ENCODE peak calls at places on chromosomes 7 and 10, in ten cellular contexts. C, J, K, T, F, I, N, M, G and Q are unnamed samples. For H3K4me1, the result is how much of the 10 kb centered on the place peaks cover.

GRCh38 chr10:102118867-102119266 is 1.3 kb downstream of the LDB1 start:
- DNase-seq in T (no peak), M (peak), N (no peak), F (no peak), G (peak), C (peak), J (no peak), K (peak), I (no peak), Q (no peak)

GRCh38 chr10:18099420-18099819 is 40.8 kb upstream of the CACNB2 start:
- DNase-seq in J (no peak), F (no peak), N (no peak), K (no peak), G (no peak), M (no peak), I (no peak), T (no peak), C (no peak), Q (no peak)

GRCh38 chr10:12742776-12743175 is 258.7 kb downstream of the CCDC3 start:
- DNase-seq in J (no peak), M (no peak), I (no peak), K (no peak), F (no peak), N (no peak), C (no peak), T (no peak), G (no peak), Q (no peak)

GRCh38 chr7:27143022-27143949 is at the start of gene HOXA5:
- DNase-seq in K (peak), G (peak), J (no peak), C (peak), T (no peak), M (peak), I (no peak), F (no peak), N (no peak), Q (peak)

GRCh38 chr10:43816351-43817321 is 168.0 kb upstream of the ZNF32 start:
- DNase-seq in I (no peak), F (peak), M (peak), J (peak), T (no peak), G (no peak), K (no peak), N (peak), C (peak), Q (no peak)

GRCh38 chr10:13472359-13472758 is 56.5 kb downstream of the BEND7 start:
- DNase-seq in I (no peak), K (no peak), F (no peak), T (no peak), C (no peak), J (no peak), N (no peak), G (no peak), M (no peak), Q (no peak)

GRCh38 chr10:123558651-123559050 is 107.5 kb upstream of the GPR26 start:
- DNase-seq in T (no peak), M (no peak), I (no peak), K (no peak), N (no peak), G (peak), F (no peak), C (no peak), J (no peak), Q (no peak)

GRCh38 chr7:13953368-13953767 is 36.1 kb downstream of the ETV1 start:
- DNase-seq in I (no peak), F (no peak), C (no peak), K (no peak), N (no peak), M (no peak), J (no peak), T (no peak), G (peak), Q (no peak)

GRCh38 chr10:15167411-15168295 is 840 bp downstream of the NMT2 start:
- DNase-seq in K (peak), I (peak), M (peak), G (peak), T (peak), N (peak), J (peak), C (peak), F (peak), Q (peak)

GRCh38 chr7:8590791-8591190 is 157.4 kb downstream of the NXPH1 start:
- DNase-seq in J (no peak), T (no peak), I (no peak), K (no peak), C (no peak), F (no peak), G (no peak), N (no peak), M (no peak), Q (no peak)

GRCh38 chr7:142298009-142298408 is 40.2 kb upstream of the PRSS58 start:
- DNase-seq in I (no peak), J (no peak), M (no peak), C (peak), K (no peak), G (peak), F (peak), N (peak), T (peak), Q (peak)

GRCh38 chr10:11142809-11143208 is 125.1 kb downstream of the CELF2 start:
- DNase-seq in I (no peak), C (peak), G (no peak), K (no peak), M (no peak), J (no peak), N (no peak), F (no peak), T (no peak), Q (no peak)
- H3K4me1 ChIP-seq in I (under half), C (under half), G (under half), K (under half), M (under half), J (half or more), N (under half), F (under half), T (under half), Q (under half)

GRCh38 chr7:143462045-143462444 is 15.6 kb upstream of the TAS2R41 start:
- DNase-seq in I (no peak), K (no peak), J (no peak), C (no peak), G (no peak), M (no peak), T (no peak), N (no peak), F (no peak), Q (no peak)
- H3K4me1 ChIP-seq in I (under half), K (under half), J (under half), C (under half), G (under half), M (under half), T (under half), N (under half), F (under half), Q (under half)

DNA sequence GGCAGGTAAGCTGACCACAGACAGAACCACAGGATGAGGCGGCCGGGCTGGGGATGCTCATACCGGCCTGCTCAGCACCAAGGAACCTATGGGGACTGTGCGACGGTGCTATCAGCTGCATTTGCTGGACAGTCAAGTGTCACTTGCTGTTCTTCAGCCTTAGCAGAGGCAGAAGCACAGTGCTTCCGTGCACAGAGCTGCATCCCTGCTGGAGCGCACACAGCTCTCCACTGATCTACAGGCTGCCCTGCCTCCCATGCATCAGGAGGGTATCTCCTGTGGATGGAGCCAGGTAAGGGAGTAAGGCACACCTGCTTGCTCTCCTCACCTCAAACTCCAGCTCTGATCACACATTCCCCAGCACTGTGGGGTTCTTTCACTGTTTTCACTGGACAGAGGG is 97.5 kb downstream of the TNS3 start:
- DNase-seq in N (no peak), J (no peak), I (no peak), T (no peak), C (no peak), F (no peak), M (no peak), K (no peak), G (no peak), Q (no peak)
- H3K4me1 ChIP-seq in N (under half), J (under half), I (under half), T (under half), C (under half), F (under half), M (half or more), K (under half), G (under half), Q (half or more)

GRCh38 chr10:110221044-110221720 is 13.8 kb downstream of the MXI1 start:
- DNase-seq in J (no peak), T (no peak), I (no peak), K (no peak), G (no peak), M (no peak), C (no peak), N (no peak), F (no peak), Q (no peak)
- H3K4me1 ChIP-seq in J (under half), T (under half), I (under half), K (under half), G (under half), M (half or more), C (under half), N (under half), F (under half), Q (half or more)

GRCh38 chr7:89332026-89332425 is 536.5 kb upstream of the TEX47 start:
- DNase-seq in G (no peak), K (no peak), I (no peak), C (no peak), N (no peak), M (no peak), J (no peak), F (peak), T (no peak), Q (no peak)

GRCh38 chr7:89334785-89335184 is 539.2 kb upstream of the TEX47 start:
- DNase-seq in C (no peak), M (no peak), I (no peak), T (peak), N (no peak), F (peak), K (no peak), G (no peak), J (no peak), Q (peak)

GRCh38 chr7:89339748-89340147 is 544.2 kb upstream of the TEX47 start:
- DNase-seq in J (no peak), G (no peak), T (no peak), I (no peak), K (no peak), N (no peak), M (no peak), F (no peak), C (no peak), Q (no peak)

GRCh38 chr7:89335490-89335889 is 540.0 kb upstream of the TEX47 start:
- DNase-seq in N (no peak), F (no peak), M (no peak), I (no peak), G (peak), T (no peak), J (no peak), C (no peak), K (no peak), Q (no peak)
- H3K4me1 ChIP-seq in N (under half), F (under half), M (under half), I (under half), G (under half), T (under half), J (under half), C (under half), K (under half), Q (under half)

DNA sequence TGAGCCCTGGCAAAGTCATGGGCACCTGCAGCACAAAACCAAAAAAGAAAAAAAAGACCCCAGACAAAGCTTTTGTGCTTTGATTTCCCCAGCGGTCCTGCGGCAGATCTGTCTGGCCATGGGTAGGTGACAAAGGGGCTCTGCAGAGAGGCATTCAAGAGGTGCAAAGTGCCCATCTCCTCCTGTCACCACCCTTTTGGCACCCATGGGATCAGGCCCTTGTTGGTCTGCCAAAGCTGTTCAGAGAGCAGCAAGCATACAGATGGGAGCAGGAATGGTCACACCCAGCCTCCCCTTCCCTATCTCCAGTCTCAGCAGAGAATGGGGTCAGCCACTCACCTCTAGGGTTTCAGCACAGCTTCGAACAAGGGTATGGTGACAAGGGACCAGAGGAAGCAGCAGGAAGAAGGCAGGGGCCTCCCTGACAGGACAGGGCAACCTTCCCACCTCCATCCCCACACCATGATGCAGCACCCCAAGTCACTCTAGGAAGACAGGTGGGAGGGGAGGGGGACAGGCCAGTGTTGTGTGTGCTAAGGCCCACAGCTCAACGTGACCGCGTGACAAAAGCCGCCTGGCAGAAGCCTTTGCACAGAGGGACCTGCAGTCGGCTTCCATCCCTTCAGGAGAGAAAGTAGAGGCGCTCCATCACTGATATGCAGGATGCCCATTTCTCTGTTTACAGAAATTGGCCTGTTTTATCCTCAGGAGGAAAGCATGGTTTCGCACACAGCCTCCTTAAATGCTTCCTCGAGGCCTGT is 6.3 kb downstream of the CAMK2G start:
- DNase-seq in N (peak), G (no peak), K (no peak), M (no peak), I (no peak), T (no peak), J (no peak), C (no peak), F (no peak), Q (no peak)
- H3K4me1 ChIP-seq in N (under half), G (under half), K (under half), M (half or more), I (under half), T (under half), J (half or more), C (under half), F (under half), Q (under half)

DNA sequence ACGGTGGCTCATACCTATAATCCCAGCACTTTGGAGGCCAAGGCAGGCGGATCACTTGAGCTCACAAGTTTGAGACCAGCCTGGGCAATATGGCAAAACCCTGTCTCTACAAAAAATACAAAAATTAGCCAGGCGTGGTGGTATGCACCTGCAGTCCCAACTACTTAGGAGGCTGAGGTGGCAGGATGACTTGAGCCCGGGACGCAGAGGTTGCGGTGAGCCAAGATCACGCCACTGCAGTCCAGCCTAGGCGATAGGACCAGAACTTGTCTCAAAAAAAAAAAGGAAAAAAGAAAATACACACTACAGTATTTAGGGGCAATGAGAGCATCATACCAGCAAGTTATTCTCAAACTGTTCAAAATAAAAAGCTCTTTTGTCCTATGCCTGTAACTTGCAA is 59.5 kb downstream of the ABI1 start:
- DNase-seq in N (no peak), T (no peak), G (no peak), J (no peak), F (no peak), C (peak), K (no peak), M (no peak), I (no peak), Q (no peak)
- H3K4me1 ChIP-seq in N (under half), T (under half), G (under half), J (under half), F (under half), C (half or more), K (under half), M (half or more), I (under half), Q (under half)

DNA sequence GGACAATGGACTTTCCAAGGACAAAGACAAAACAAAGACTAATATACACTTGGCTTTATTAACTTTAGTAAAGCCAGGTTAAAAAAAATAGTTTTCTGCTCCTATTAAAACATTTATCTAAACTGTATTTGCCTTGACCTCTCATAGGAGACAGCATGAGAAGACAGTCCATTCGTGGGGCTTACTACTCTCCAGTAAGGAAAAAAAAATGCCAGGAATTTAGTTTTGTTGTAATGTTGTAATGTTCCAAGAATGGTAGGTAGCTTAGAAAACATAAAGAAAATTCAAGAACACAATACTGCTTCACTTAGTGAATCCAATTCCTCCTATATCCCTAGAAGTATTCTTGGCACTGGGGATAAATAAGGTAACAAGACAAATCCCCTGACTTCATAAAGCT is 81.7 kb downstream of the KMT2C start:
- DNase-seq in M (no peak), T (no peak), C (no peak), N (no peak), K (no peak), J (no peak), G (no peak), F (no peak), I (no peak), Q (peak)
- H3K4me1 ChIP-seq in M (under half), T (under half), C (under half), N (under half), K (under half), J (under half), G (under half), F (under half), I (under half), Q (under half)

DNA sequence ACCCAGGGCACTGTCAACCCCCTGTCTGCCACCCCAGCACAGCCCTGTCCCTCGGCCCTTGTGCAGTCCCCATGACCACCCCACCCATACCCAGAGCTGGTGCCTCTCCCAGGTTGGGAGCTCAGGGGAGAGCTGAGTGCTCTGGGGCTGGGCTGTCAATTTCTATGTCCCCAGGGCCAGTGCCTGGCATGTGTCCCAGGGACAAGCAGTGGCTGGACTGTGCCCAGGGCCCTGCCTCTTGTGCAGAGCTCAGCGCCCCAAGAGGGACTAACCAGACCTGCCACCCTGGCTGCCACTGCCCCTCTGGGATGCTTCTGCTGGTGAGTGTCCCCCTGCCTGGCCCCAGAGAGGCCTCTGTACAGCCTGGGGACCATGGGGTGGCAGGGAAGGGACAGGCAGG is 29.0 kb upstream of the ZNF862 start:
- DNase-seq in I (no peak), K (no peak), G (no peak), C (no peak), J (no peak), F (no peak), T (no peak), M (no peak), N (no peak), Q (no peak)
- H3K4me1 ChIP-seq in I (under half), K (under half), G (under half), C (under half), J (under half), F (under half), T (under half), M (under half), N (under half), Q (under half)